ENCODE peak calls at places on chromosomes 13 and 19, in four cellular contexts. H, R, W and I are unnamed samples.

GRCh38 chr13:90414691-90415596 is 932.5 kb upstream of the MIR17HG start:
- DNase-seq in H (no peak), W (peak; percentile 66), R (no peak), I (no peak)

GRCh38 chr13:32164622-32165268 is 133.2 kb downstream of the FRY start:
- DNase-seq in H (no peak), R (no peak), W (peak; percentile 51), I (no peak)

GRCh38 chr19:589693-590395 is at the start of gene HCN2:
- DNase-seq in R (no peak), H (no peak), W (no peak), I (no peak)

GRCh38 chr13:103288114-103288513 is 221.9 kb upstream of the SLC10A2 start:
- DNase-seq in W (no peak), R (no peak), H (no peak), I (no peak)

GRCh38 chr19:49149652-49150105 is 5.5 kb downstream of the HRC start:
- DNase-seq in R (peak; percentile 67), H (peak; percentile 70), W (peak; percentile 75), I (peak; percentile 55)

GRCh38 chr19:38952395-38953165 is 21.8 kb downstream of the MRPS12 start:
- DNase-seq in R (peak; percentile 64), W (no peak), H (no peak), I (no peak)

GRCh38 chr13:112616586-112617381 is 28.8 kb upstream of the TUBGCP3 start:
- DNase-seq in W (peak; percentile 53), R (no peak), H (no peak), I (no peak)

GRCh38 chr19:40693150-40693788 is 2.8 kb upstream of the NUMBL start:
- DNase-seq in H (no peak), W (no peak), R (no peak), I (no peak)

GRCh38 chr19:1855040-1855827 is 7.0 kb upstream of the REXO1 start:
- DNase-seq in R (peak; percentile 97), W (peak; percentile 84), H (peak; percentile 66), I (peak; percentile 72)

GRCh38 chr13:23504188-23504587 is 66.0 kb upstream of the TNFRSF19 start:
- DNase-seq in H (no peak), R (no peak), W (no peak), I (no peak)

GRCh38 chr19:28424041-28424440 is 788.9 kb downstream of the UQCRFS1 start:
- DNase-seq in W (no peak), R (no peak), H (no peak), I (no peak)

GRCh38 chr19:28422046-28422445 is 790.9 kb downstream of the UQCRFS1 start:
- DNase-seq in R (no peak), H (no peak), W (no peak), I (no peak)

GRCh38 chr19:28419312-28419711 is 793.6 kb downstream of the UQCRFS1 start:
- DNase-seq in W (no peak), R (no peak), H (no peak), I (no peak)

GRCh38 chr19:28422791-28423650 is 789.9 kb downstream of the UQCRFS1 start:
- DNase-seq in H (no peak), W (no peak), R (no peak), I (no peak)

DNA sequence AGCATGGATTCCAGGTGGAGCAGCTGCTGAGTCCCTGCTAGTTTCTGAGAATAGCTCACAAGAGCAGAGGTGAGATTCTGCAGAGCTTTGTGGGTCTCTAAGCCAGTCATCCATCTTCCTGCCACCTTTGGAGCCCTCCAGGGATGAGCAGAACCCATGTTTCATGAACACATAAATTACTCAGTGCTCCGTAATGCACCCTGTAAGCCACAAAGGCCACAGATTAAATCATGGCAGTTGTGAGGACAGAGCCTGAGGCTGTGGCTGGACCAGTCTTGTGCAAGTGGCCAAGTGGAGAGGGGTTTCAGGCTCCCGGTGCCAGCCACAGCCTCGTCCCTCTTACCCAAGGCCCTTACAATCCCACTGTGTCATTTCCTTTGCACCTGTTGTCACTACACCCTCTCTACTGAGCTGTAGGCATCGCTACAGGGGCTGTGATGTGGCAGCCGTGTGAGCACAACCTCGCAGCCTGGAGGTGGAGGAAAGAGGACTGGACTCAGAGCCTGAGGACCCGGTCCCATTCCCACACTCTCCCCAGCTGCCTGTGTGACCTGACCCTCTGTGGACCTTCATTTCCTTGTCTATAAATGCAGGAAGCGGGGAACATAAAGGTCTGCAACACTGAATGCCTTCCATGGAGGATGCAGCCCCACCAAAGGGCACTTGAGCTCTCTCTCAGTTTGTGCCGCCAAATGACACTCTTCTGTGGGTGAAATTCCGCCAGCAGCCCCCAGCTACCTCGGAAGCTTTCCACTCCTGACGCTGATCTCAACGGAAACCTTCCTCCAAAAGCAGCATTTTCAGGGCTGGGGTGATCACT is 792.0 kb downstream of the UQCRFS1 start:
- DNase-seq in R (no peak), H (no peak), W (no peak), I (no peak)
- TF ChIP-seq POLR2A in R (no peak), H (no peak), W (no peak), I (no peak)

DNA sequence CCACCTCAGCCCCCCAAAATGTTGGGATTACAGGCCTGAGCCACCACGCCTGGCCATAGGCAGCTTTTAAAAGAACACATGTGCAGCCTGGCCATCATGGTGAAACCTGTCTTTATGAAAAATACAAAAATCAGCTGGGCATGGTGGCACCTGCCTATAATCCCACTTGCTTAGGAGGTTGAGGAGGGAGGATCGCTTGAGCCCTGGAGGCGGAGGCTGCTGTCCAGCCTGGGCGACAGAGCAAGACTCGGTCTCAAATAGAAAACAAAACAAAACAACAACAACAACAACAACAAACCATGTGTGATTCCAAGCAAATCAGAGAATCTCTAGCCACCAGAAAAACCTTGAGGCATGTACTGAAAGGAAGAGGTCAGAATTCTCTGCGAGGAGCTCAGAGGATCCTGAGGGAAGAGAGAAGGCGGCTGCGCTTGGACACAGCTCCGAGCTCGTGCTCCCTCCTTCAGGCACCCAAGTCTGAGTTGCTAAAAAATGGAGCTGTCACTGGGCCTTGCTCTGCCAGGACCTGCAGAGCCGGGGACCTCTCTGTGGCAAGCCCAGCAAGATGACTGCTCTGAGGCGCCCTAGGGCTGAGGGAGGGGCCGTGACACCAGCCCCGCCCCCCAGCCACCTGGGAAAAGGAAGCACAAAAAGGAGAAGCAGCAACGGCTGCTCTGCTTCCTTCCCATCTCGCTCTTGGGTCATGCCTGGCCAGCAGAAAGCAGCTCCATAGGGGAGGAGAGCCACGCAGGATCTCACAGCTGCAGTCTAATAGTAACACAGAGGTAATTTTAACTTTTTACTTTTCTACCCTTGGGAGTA is at the start of gene ARL11:
- DNase-seq in H (no peak), W (no peak), R (peak; percentile 94), I (peak; percentile 52)
- TF ChIP-seq POLR2A in H (no peak), W (no peak), R (peak; percentile 23), I (no peak)

DNA sequence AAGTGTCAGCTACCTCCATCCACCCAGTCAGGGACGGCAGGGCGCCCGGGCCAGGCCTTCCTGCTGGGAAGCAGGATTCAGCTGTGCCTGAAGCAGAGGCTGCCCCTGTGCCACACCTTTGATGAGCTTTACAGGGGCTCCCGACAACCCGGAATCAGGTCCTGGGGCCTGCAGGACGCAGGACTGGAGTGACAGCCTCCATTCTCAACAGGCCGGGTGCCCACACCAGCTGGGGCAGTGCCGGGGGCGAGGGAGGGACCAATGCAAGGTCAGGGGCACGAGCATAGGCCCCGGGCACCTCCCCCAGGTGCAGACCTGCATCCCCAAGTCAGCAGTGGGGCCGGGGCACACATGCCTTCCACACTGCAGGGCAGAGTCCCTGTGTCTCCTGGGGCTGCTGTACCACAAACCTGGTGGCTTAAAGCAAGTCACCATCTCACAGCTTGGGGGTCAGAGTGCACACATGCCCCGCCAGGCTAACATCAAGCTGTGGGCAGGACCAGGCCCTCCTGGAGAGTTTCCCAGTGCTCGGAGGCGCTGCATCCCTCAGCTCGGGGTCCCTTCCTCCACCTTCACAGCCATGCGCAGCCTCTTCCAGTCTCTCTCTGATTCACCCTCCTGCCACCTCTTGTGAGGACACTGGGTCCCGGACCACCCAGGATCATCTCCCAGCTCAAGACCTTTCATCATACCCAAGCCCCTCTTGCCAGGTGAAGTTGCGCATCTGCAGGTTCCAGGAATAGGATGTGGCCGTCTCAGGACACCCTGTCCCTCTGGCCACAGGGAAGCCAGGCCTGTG is 13.4 kb downstream of the UBXN6 start:
- DNase-seq in W (no peak), H (no peak), R (no peak), I (no peak)
- TF ChIP-seq POLR2A in W (no peak), H (no peak), R (no peak), I (no peak)

GRCh38 chr19:42285546-42285945 is 16.4 kb upstream of the PRR19 start:
- DNase-seq in H (no peak), R (no peak), W (peak; percentile 22), I (no peak)

GRCh38 chr19:42284641-42285341 is 15.7 kb downstream of the CIC start:
- DNase-seq in H (peak; percentile 49), W (peak; percentile 20), R (no peak), I (no peak)

GRCh38 chr19:42282810-42283247 is 13.8 kb downstream of the CIC start:
- DNase-seq in W (no peak), H (no peak), R (no peak), I (no peak)

GRCh38 chr19:42283248-42284065 is 14.4 kb downstream of the CIC start:
- DNase-seq in H (peak; percentile 97), W (peak; percentile 95), R (peak; percentile 98), I (peak; percentile 96)

DNA sequence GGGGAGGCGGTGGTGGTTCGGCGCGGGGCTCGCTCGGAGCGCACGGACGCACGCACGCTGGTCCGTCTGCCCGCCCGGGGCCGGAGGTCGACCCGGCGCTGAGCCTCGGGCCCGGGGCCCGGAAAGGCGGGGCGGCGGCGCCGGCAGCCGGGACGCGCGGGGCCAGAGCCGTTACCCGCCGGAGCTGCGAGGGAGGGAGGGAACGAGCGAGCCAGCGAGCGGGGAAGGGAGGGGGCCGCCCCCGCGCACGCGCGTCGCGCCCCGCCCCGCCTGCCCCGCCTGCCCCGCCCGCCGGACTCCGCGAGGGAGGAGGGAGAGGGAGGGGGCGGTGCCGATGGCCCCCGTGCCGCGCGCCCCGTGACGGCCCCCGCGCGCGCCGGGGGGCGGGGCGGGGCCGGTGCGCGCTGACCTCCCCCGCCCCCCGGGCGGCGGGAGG is 15.0 kb downstream of the CIC start:
- DNase-seq in W (peak; percentile 51), H (peak; percentile 77), R (peak; percentile 91), I (peak; percentile 38)
- TF ChIP-seq POLR2A in W (no peak), H (peak; percentile 48), R (peak; percentile 25), I (peak; percentile 50)

GRCh38 chr13:43414111-43414510 is 372.7 kb downstream of the ENOX1 start:
- DNase-seq in H (no peak), R (no peak), W (no peak), I (no peak)
- TF ChIP-seq POLR2A in H (no peak), R (no peak), W (no peak), I (no peak)

DNA sequence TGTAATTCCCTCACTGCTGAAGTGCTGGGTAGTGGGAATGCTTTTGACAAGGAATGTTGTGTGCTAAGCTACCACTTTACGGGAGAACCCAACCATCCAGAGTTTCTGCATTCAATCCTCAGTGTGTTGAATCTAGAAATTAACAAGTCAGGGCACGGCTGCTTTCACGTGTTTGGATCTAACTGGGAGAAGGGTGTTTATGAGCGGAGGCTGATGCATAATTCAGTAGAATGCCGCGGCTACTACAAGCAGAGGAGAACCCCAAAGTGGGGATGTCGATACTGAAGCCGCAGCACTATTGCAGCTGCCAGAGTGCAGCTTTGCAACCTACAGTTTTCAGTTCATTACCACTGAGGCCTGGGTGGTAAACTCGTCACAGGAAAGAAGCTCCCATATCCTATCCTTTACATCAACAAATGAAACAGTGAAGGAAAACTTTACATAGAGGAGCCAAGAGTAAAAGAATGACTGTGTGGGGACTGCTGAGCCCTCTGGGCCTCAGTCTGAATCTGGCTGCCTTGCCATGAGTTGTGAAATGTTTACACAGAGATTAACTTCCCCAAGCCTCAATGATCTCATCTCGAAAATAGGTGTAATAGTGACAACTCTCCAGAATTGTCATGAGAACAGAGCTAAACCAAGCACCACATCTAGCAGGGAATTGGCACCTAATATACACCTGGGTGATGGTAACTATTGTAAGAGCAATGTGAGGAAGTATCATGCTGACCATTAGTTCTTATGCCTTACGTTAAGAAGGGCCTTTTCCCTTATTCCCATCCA is 531.7 kb downstream of the MYO16 start:
- DNase-seq in W (no peak), R (no peak), H (no peak), I (no peak)
- TF ChIP-seq POLR2A in W (no peak), R (no peak), H (no peak), I (no peak)